ENCODE peak calls at places on chromosomes 2 and 18, in nine cellular contexts. L, B, V, U, H, M, I, O and G are unnamed samples.

GRCh38 chr2:232420463-232421188 is 14.0 kb downstream of the ALPG start:
- DNase-seq in M (no peak), H (no peak), O (no peak), U (no peak), V (no peak), L (peak; percentile 58), B (no peak), I (no peak), G (no peak)

GRCh38 chr2:165536861-165537499 is 67.5 kb downstream of the CSRNP3 start:
- DNase-seq in V (no peak), O (no peak), L (no peak), U (no peak), I (no peak), B (no peak), H (no peak), M (no peak), G (no peak)

GRCh38 chr2:234961784-234962183 is 10.0 kb downstream of the SH3BP4 start:
- DNase-seq in M (no peak), L (no peak), O (no peak), V (no peak), U (no peak), I (no peak), B (no peak), H (no peak), G (no peak)

GRCh38 chr2:9052821-9053533 is 49.5 kb upstream of the MBOAT2 start:
- DNase-seq in O (no peak), H (no peak), L (no peak), M (no peak), V (no peak), U (no peak), I (no peak), B (no peak), G (peak; percentile 43)

GRCh38 chr2:71798266-71799012 is 345.1 kb downstream of the DYSF start:
- DNase-seq in I (peak; percentile 62), B (peak; percentile 48), M (no peak), U (no peak), H (peak; percentile 10), O (no peak), L (peak; percentile 30), V (peak; percentile 62), G (peak; percentile 54)

GRCh38 chr2:214649440-214650205 is 159.9 kb downstream of the BARD1 start:
- DNase-seq in M (no peak), L (no peak), O (no peak), B (no peak), H (peak; percentile 69), V (no peak), I (no peak), U (no peak), G (no peak)

GRCh38 chr2:200247494-200247893 is 59.0 kb upstream of the SPATS2L start:
- DNase-seq in B (no peak), L (no peak), M (no peak), U (no peak), V (no peak), H (peak; percentile 88), O (no peak), I (no peak), G (no peak)

GRCh38 chr2:189287363-189287762 is 107.8 kb upstream of the COL5A2 start:
- DNase-seq in B (no peak), O (no peak), M (no peak), U (no peak), L (no peak), H (no peak), V (no peak), I (no peak), G (no peak)

GRCh38 chr2:196176142-196176738 is 4.9 kb upstream of the STK17B start:
- DNase-seq in U (no peak), M (no peak), L (peak; percentile 27), O (no peak), V (no peak), I (no peak), H (no peak), B (no peak), G (no peak)

GRCh38 chr2:188588235-188588634 is 296.6 kb downstream of the GULP1 start:
- DNase-seq in I (no peak), V (no peak), O (no peak), M (no peak), H (peak; percentile 20), B (no peak), U (no peak), L (no peak), G (no peak)

GRCh38 chr18:13136056-13136688 is 82.4 kb upstream of the LDLRAD4 start:
- DNase-seq in U (no peak), B (no peak), L (no peak), V (peak; percentile 40), H (no peak), I (no peak), M (no peak), O (no peak), G (no peak)

GRCh38 chr18:48809365-48809764 is 141.4 kb downstream of the SMAD7 start:
- DNase-seq in I (no peak), H (no peak), V (no peak), B (no peak), M (no peak), U (no peak), O (no peak), L (no peak), G (no peak)

GRCh38 chr2:69375494-69376353 is 11.3 kb downstream of the GFPT1 start:
- DNase-seq in B (no peak), U (no peak), I (no peak), M (no peak), O (no peak), H (peak; percentile 27), V (peak; percentile 76), L (peak; percentile 38), G (peak; percentile 75)

GRCh38 chr18:10685484-10685883 is 159.7 kb downstream of the NAPG start:
- DNase-seq in U (no peak), L (no peak), I (no peak), O (no peak), V (no peak), M (no peak), B (no peak), H (no peak), G (no peak)

GRCh38 chr2:205590759-205591158 is 91.5 kb upstream of the NRP2 start:
- DNase-seq in V (no peak), M (no peak), U (no peak), L (no peak), H (peak; percentile 70), B (no peak), I (peak; percentile 56), O (no peak), G (no peak)

GRCh38 chr2:98771771-98772521 is 41.0 kb upstream of the MGAT4A start:
- DNase-seq in L (peak; percentile 36), B (no peak), I (no peak), H (no peak), U (no peak), V (peak; percentile 66), O (no peak), M (no peak), G (no peak)

GRCh38 chr2:152098798-152099654 is at the start of gene CACNB4:
- DNase-seq in L (no peak), V (peak; percentile 67), B (peak; percentile 59), H (no peak), U (peak; percentile 64), I (no peak), M (no peak), O (no peak), G (no peak)
- TF ChIP-seq POLR2A in L (no peak), V (no peak), B (no peak), H (no peak), U (no peak), I (no peak), M (no peak), O (no peak), G (no peak)

GRCh38 chr2:85314884-85315242 is 12.9 kb downstream of the TGOLN2 start:
- DNase-seq in B (no peak), M (no peak), I (no peak), U (no peak), H (no peak), O (no peak), L (no peak), V (no peak), G (no peak)

GRCh38 chr2:85323351-85323987 is 4.3 kb downstream of the TGOLN2 start:
- DNase-seq in L (no peak), M (no peak), O (no peak), V (no peak), B (no peak), H (no peak), I (no peak), U (no peak), G (no peak)

GRCh38 chr2:85319811-85320210 is 8.0 kb downstream of the TGOLN2 start:
- DNase-seq in L (no peak), V (no peak), M (no peak), H (no peak), B (no peak), O (no peak), I (peak; percentile 48), U (no peak), G (no peak)

DNA sequence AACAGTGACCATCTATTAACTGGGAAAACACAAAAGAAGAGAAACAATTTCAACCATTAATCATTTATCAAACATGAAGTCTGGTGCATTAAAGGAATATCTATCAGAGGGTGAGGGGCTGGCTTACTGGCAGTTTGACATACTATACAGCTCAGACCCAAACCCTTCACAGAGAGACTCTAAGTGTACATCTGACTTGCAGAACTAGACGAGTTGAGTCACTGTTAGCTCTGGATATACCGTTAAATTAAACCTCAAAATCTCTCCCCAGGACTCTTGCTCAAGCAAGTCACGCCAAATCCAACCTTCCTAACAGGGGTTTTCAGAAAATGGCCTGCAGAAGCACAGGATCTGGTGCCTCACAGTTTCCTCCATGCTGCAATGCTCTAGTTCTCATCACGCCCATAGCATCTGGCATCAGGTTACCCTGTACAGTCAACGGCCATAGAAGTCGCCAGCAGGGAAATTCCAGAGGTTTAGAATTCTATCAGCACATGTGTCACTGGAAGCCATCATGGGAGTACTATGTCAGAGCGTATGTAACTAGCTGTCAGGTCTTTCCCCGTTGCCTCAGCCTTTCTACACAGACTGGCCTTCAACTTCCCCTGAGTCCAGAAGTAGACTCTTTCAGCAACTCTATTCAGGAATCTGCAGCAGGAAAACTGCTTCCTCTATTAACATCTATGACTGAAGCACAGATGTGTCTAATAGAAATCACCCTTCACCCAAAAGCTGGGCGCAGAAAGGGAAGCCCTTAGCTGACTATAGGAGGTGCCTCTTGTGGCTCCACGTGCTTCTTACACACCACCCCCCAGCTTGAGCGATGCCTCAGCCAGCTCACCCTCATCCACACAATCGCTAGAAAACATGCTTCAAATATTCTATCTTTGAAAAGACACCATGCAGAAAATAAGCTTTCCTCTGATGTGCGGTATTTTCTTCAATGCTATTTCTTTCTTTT is 9.3 kb downstream of the TGOLN2 start:
- DNase-seq in M (no peak), V (peak; percentile 48), I (peak; percentile 57), O (no peak), L (peak; percentile 41), B (no peak), U (no peak), H (peak; percentile 91), G (no peak)
- TF ChIP-seq POLR2A in M (no peak), V (no peak), I (no peak), O (no peak), L (no peak), B (no peak), U (no peak), H (no peak), G (no peak)

GRCh38 chr2:219498280-219499057 is at the start of gene GMPPA:
- DNase-seq in O (peak; percentile 96), L (peak; percentile 98), B (peak; percentile 99), V (peak; percentile 99), H (peak; percentile 99), M (peak; percentile 99), I (peak; percentile 99), U (peak; percentile 96), G (peak; percentile 97)
- TF ChIP-seq POLR2A in O (peak; percentile 46), L (peak; percentile 81), B (peak; percentile 50), V (peak; percentile 75), H (peak; percentile 86), M (peak; percentile 3), I (peak; percentile 67), U (peak; percentile 61), G (peak; percentile 66)

GRCh38 chr2:239401450-239402227 is 819 bp upstream of the HDAC4 start:
- DNase-seq in L (peak; percentile 94), B (peak; percentile 94), V (peak; percentile 97), H (peak; percentile 91), M (peak; percentile 93), I (peak; percentile 96), O (peak; percentile 95), U (peak; percentile 98), G (peak; percentile 98)
- TF ChIP-seq POLR2A in L (peak; percentile 97), B (peak; percentile 88), V (peak; percentile 91), H (peak; percentile 96), M (peak; percentile 98), I (peak; percentile 96), O (peak; percentile 99), U (peak; percentile 94), G (peak; percentile 100)